ENCODE peak calls at places on chromosomes 12 and 14, in ten cellular contexts. W, Q, H, J, C, X, V, K, M and U are unnamed samples.

GRCh38 chr12:78863482-78864427 is 819 bp upstream of the SYT1 start:
- DNase-seq in W (peak), Q (peak), H (peak), J (peak), C (peak), X (peak), V (no peak), K (peak), M (peak), U (peak)

GRCh38 chr12:92469837-92470236 is 233.0 kb upstream of the PLEKHG7 start:
- DNase-seq in W (no peak), Q (no peak), H (peak), J (no peak), C (no peak), X (no peak), V (peak), K (peak), M (no peak), U (no peak)

GRCh38 chr12:65156366-65156831 is 13.0 kb upstream of the LEMD3 start:
- DNase-seq in W (no peak), Q (peak), H (peak), J (no peak), C (no peak), X (no peak), V (no peak), K (peak), M (no peak), U (no peak)

GRCh38 chr14:72906879-72907278 is 13.0 kb upstream of the DPF3 start:
- DNase-seq in W (no peak), Q (no peak), H (no peak), J (no peak), C (no peak), X (no peak), V (no peak), K (no peak), M (no peak), U (no peak)

GRCh38 chr14:105470812-105471771 is 3.5 kb upstream of the CRIP2 start:
- DNase-seq in W (no peak), Q (no peak), H (no peak), J (no peak), C (peak), X (no peak), V (peak), K (no peak), M (peak), U (no peak)

GRCh38 chr12:94560416-94561221 is 89.7 kb downstream of the TMCC3 start:
- DNase-seq in W (peak), Q (peak), H (peak), J (no peak), C (peak), X (no peak), V (no peak), K (peak), M (no peak), U (no peak)

GRCh38 chr12:60834372-60834771 is 1238.5 kb downstream of the SLC16A7 start:
- DNase-seq in W (no peak), Q (no peak), H (no peak), J (no peak), C (no peak), X (no peak), V (no peak), K (no peak), M (no peak), U (no peak)

GRCh38 chr12:25903603-25904245 is 54.8 kb upstream of the RASSF8 start:
- DNase-seq in W (no peak), Q (no peak), H (no peak), J (no peak), C (no peak), X (no peak), V (no peak), K (no peak), M (no peak), U (no peak)

GRCh38 chr12:24937553-24938244 is 11.2 kb downstream of the BCAT1 start:
- DNase-seq in W (no peak), Q (no peak), H (no peak), J (no peak), C (no peak), X (no peak), V (no peak), K (no peak), M (no peak), U (no peak)

GRCh38 chr12:52367876-52368275 is 595 bp upstream of the KRT85 start:
- DNase-seq in W (no peak), Q (no peak), H (no peak), J (no peak), C (no peak), X (no peak), V (no peak), K (no peak), M (no peak), U (no peak)

GRCh38 chr12:16606201-16606849 is 363 bp upstream of the LMO3 start:
- DNase-seq in W (no peak), Q (peak), H (peak), J (peak), C (peak), X (peak), V (no peak), K (peak), M (peak), U (peak)

GRCh38 chr14:54366726-54367707 is 29.8 kb upstream of the CDKN3 start:
- DNase-seq in W (no peak), Q (peak), H (peak), J (peak), C (peak), X (no peak), V (no peak), K (peak), M (no peak), U (no peak)

GRCh38 chr12:38456769-38457168 is 140.2 kb downstream of the ALG10B start:
- DNase-seq in W (no peak), Q (no peak), H (no peak), J (no peak), C (no peak), X (no peak), V (no peak), K (no peak), M (no peak), U (no peak)

GRCh38 chr12:85424581-85425348 is 144.7 kb downstream of the ALX1 start:
- DNase-seq in W (peak), Q (peak), H (peak), J (peak), C (no peak), X (peak), V (no peak), K (peak), M (peak), U (no peak)

GRCh38 chr12:24991209-24992049 is 42.5 kb upstream of the BCAT1 start:
- DNase-seq in W (peak), Q (peak), H (peak), J (no peak), C (no peak), X (no peak), V (no peak), K (peak), M (no peak), U (no peak)

GRCh38 chr14:23182372-23183014 is 967 bp downstream of the SLC7A8 start:
- DNase-seq in W (no peak), Q (no peak), H (no peak), J (peak), C (peak), X (peak), V (peak), K (peak), M (peak), U (peak)

GRCh38 chr12:72207756-72208155 is 64.4 kb upstream of the TRHDE start:
- DNase-seq in W (no peak), Q (no peak), H (no peak), J (no peak), C (no peak), X (no peak), V (no peak), K (no peak), M (no peak), U (no peak)

GRCh38 chr12:47825239-47825639 is 5.5 kb upstream of the HDAC7 start:
- DNase-seq in W (no peak), Q (no peak), H (no peak), J (no peak), C (no peak), X (no peak), V (no peak), K (no peak), M (no peak), U (peak)

GRCh38 chr14:74204481-74204880 is 34.8 kb upstream of the VSX2 start:
- DNase-seq in W (no peak), Q (no peak), H (no peak), J (no peak), C (no peak), X (no peak), V (no peak), K (no peak), M (no peak), U (no peak)

GRCh38 chr12:117724545-117724944 is 244.2 kb downstream of the KSR2 start:
- DNase-seq in W (no peak), Q (no peak), H (no peak), J (no peak), C (no peak), X (no peak), V (no peak), K (peak), M (no peak), U (no peak)

GRCh38 chr12:110743571-110744093 is 941 bp upstream of the PPP1CC start:
- DNase-seq in W (no peak), Q (no peak), H (peak), J (peak), C (peak), X (peak), V (peak), K (no peak), M (peak), U (peak)

GRCh38 chr14:31206536-31207286 is 882 bp downstream of the HECTD1 start:
- DNase-seq in W (no peak), Q (peak), H (no peak), J (peak), C (peak), X (peak), V (peak), K (peak), M (peak), U (peak)

GRCh38 chr12:113781415-113782198 is 184.5 kb downstream of the RBM19 start:
- DNase-seq in W (no peak), Q (no peak), H (no peak), J (no peak), C (no peak), X (no peak), V (no peak), K (peak), M (no peak), U (no peak)

GRCh38 chr14:24900281-24900868 is 149.6 kb downstream of the STXBP6 start:
- DNase-seq in W (peak), Q (no peak), H (no peak), J (no peak), C (no peak), X (no peak), V (no peak), K (no peak), M (no peak), U (no peak)

GRCh38 chr14:36520601-36521525 is 831 bp upstream of the NKX2-1 start:
- DNase-seq in W (no peak), Q (peak), H (peak), J (peak), C (peak), X (peak), V (no peak), K (peak), M (peak), U (peak)
- TF ChIP-seq CTCF in W (peak), Q (no peak), H (peak), J (peak), C (peak), X (peak), V (peak), K (peak), M (peak), U (no peak)

DNA sequence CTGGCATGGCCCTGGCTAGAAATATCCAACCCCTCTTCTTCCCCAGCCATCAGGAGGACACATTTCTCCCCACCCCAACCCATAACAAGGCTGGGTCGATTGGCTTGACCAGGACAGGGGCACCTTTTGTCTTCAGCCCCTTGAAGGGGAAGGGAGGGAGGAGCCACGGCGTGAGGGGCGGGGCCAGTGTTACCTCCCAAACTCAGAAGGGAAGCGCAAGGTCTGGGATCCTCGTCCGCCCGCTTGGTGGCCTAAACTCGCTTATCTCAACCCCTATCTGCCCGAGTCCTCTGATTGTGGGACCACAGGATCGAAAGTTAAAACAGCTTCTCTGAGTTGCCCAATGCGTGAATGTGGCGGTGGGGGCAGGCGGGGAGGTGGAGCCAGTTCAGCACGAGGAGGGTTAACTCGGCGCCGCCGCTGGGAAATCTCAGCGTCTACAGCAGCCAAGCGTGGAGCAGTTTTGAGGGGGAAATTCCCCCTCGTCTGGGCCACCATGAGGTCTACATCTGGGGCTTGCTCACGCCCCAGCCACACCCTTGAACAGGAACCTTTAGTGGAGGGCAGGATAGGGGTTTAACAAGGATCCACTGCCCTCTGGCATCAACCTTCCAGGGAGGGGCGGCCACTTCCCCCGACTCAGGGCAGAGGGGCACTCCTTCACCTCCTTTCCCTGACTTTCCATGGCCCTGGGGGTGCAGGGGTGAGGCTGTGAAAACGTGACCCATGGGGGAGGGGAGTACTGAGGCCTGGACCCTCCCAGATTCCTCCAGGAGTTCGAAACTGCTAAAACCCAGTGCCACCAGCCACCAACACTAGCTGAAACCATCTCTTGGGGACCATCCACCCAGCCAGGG is 745 bp downstream of the STAT6 start:
- DNase-seq in W (no peak), Q (peak), H (peak), J (peak), C (peak), X (peak), V (peak), K (peak), M (peak), U (peak)
- TF ChIP-seq CTCF in W (no peak), Q (no peak), H (no peak), J (no peak), C (peak), X (no peak), V (no peak), K (no peak), M (no peak), U (no peak)

GRCh38 chr14:93537962-93538361 is 107.2 kb downstream of the UNC79 start:
- DNase-seq in W (no peak), Q (no peak), H (no peak), J (no peak), C (no peak), X (no peak), V (no peak), K (no peak), M (peak), U (no peak)

GRCh38 chr14:93540235-93540634 is 109.5 kb downstream of the UNC79 start:
- DNase-seq in W (no peak), Q (no peak), H (no peak), J (no peak), C (no peak), X (no peak), V (no peak), K (no peak), M (no peak), U (no peak)

GRCh38 chr14:93536945-93537344 is 106.2 kb downstream of the UNC79 start:
- DNase-seq in W (no peak), Q (no peak), H (peak), J (no peak), C (peak), X (no peak), V (no peak), K (peak), M (no peak), U (no peak)

GRCh38 chr14:93533864-93534263 is 103.1 kb downstream of the UNC79 start:
- DNase-seq in W (no peak), Q (peak), H (no peak), J (no peak), C (no peak), X (no peak), V (no peak), K (no peak), M (no peak), U (no peak)

GRCh38 chr14:93538411-93538810 is 107.7 kb downstream of the UNC79 start:
- DNase-seq in W (no peak), Q (no peak), H (peak), J (no peak), C (peak), X (no peak), V (no peak), K (no peak), M (peak), U (no peak)
- TF ChIP-seq CTCF in W (no peak), Q (no peak), H (no peak), J (no peak), C (no peak), X (no peak), V (no peak), K (no peak), M (no peak), U (no peak)

DNA sequence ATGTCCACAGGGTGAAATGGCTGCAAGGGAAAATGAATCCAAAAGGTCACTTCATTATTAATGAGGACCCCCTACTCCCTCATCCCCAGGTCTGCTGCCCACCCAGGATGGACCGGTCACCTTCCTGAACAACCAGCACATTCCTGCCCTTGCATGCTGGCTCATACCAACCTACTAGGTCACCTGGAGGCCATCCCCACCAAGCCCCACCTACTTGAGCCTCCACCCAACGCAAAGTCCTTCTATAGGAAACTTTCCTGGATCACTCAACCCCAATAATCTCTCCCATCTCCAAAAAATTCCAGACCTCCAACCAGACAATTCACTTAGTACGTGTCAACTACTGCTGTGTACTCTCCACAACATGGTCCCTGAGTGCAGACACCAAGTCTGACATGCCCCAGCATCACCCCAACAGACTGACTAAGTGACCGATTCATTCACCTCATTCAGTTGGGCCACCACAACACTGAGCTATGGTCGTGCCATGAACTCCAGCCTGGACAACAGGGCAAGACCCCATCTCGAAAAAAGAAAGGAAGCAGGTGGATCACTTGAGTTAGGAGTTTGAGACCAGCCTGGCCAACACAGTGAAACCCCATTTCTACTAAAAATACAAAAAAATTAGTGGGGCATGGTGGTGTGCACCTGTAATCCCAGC is 18.1 kb downstream of the CLMN start:
- DNase-seq in W (no peak), Q (no peak), H (no peak), J (no peak), C (no peak), X (no peak), V (no peak), K (no peak), M (no peak), U (peak)
- TF ChIP-seq CTCF in W (no peak), Q (no peak), H (no peak), J (no peak), C (no peak), X (no peak), V (no peak), K (no peak), M (no peak), U (no peak)

DNA sequence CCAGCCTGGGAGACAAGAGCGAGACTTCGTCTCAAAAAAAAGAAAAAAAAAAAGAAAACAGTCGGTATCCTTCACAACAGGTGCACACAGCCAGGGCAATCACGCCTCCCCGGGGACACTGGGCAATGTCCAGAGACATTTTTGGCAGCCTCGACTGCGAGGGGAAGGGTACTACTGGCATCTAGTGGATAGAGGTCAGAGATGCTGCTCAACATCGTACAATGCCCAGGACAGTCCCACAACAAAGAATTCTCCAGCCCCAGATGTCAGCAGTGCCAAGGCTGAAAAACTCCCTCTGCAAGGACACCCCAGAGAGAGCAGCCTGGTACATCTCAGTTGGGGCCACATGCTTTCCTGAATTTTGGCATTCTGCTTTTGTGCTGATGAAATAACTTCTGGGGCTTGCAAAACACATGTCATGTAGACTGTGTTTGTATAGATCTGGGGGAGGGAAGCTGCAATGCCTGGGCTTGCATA is 21.5 kb downstream of the ALDH2 start:
- DNase-seq in W (no peak), Q (peak), H (peak), J (peak), C (no peak), X (no peak), V (peak), K (no peak), M (no peak), U (no peak)
- TF ChIP-seq CTCF in W (peak), Q (peak), H (peak), J (peak), C (peak), X (no peak), V (peak), K (peak), M (no peak), U (peak)

GRCh38 chr12:32896438-32897275 is at the start of gene PKP2:
- DNase-seq in W (no peak), Q (peak), H (peak), J (peak), C (peak), X (peak), V (peak), K (peak), M (peak), U (peak)

GRCh38 chr12:32897688-32898573 is 1.4 kb upstream of the PKP2 start:
- DNase-seq in W (no peak), Q (no peak), H (no peak), J (no peak), C (no peak), X (no peak), V (no peak), K (no peak), M (no peak), U (no peak)

GRCh38 chr12:32897276-32897615 is 669 bp upstream of the PKP2 start:
- DNase-seq in W (no peak), Q (no peak), H (peak), J (no peak), C (no peak), X (no peak), V (no peak), K (no peak), M (no peak), U (no peak)

GRCh38 chr12:32894566-32894965 is 2.0 kb downstream of the PKP2 start:
- DNase-seq in W (no peak), Q (no peak), H (no peak), J (no peak), C (no peak), X (no peak), V (no peak), K (no peak), M (no peak), U (no peak)

DNA sequence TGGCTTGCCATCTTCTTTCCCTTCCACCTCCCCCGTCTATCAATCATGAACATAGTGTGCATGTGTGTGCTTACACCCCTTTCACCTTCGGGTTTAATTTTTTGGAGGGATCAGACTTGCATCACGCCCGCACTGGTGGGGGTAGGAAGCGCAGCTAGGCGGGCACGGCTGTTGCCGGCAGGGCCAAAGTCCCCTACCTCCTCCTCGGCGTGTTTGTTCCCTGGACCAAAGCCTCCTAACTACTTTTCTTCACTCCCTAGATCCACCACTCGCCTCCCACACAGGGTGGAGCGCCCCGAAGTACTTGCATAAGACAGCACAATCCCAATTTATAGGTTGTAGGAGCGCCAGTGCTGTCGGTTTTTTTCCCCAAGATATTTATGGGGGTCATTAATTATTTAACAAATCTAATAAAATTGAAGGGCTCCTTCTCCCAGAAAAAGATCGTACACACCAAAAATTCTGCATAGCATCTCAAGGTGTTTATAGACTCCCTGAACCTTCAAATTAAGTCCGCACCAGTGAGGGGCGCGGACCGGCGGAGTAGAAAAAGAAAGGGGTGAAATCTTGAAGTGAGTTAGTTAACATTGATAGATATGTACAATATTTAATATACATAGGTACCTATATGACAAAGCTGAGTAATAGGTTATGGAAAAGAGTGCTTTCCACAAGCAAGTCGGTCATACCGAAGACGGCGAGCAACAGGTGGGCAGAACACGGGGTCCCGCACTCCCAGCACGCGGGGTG is 714 bp downstream of the PKP2 start:
- DNase-seq in W (no peak), Q (no peak), H (no peak), J (peak), C (peak), X (peak), V (no peak), K (no peak), M (peak), U (no peak)
- TF ChIP-seq CTCF in W (no peak), Q (no peak), H (peak), J (peak), C (peak), X (peak), V (peak), K (no peak), M (no peak), U (no peak)